ENCODE peak calls at places on chromosomes 4 and X, in nine cellular contexts. One of them, this sample, is unnamed.

GRCh38 chr4:105808030-105808429 is 87.2 kb upstream of the NPNT start:
- DNase-seq in dorsolateral prefrontal cortex: no peak
- DNase-seq in fibroblast of lung: no peak
- DNase-seq in A549: no peak
- DNase-seq in CD4-positive, alpha-beta T cell: no peak
- DNase-seq in IMR-90: no peak
- DNase-seq in mesendoderm: peak
- DNase-seq in endothelial cell of umbilical vein: no peak
- DNase-seq in tibial artery: no peak
- DNase-seq in this sample: no peak

GRCh38 chr4:1593881-1594345 is 90.2 kb downstream of the FAM53A start:
- DNase-seq in dorsolateral prefrontal cortex: peak
- DNase-seq in fibroblast of lung: no peak
- DNase-seq in A549: no peak
- DNase-seq in CD4-positive, alpha-beta T cell: no peak
- DNase-seq in IMR-90: no peak
- DNase-seq in mesendoderm: no peak
- DNase-seq in endothelial cell of umbilical vein: no peak
- DNase-seq in tibial artery: no peak
- DNase-seq in this sample: no peak

GRCh38 chrX:144681501-144681900 is 565.8 kb upstream of the SPANXN1 start:
- DNase-seq in dorsolateral prefrontal cortex: no peak
- DNase-seq in fibroblast of lung: no peak
- DNase-seq in A549: no peak
- DNase-seq in CD4-positive, alpha-beta T cell: no peak
- DNase-seq in IMR-90: no peak
- DNase-seq in mesendoderm: peak
- DNase-seq in endothelial cell of umbilical vein: no peak
- DNase-seq in tibial artery: no peak
- DNase-seq in this sample: no peak

GRCh38 chr4:8831221-8832129 is 40.2 kb downstream of the HMX1 start:
- DNase-seq in dorsolateral prefrontal cortex: peak
- DNase-seq in fibroblast of lung: no peak
- DNase-seq in A549: no peak
- DNase-seq in CD4-positive, alpha-beta T cell: no peak
- DNase-seq in IMR-90: no peak
- DNase-seq in mesendoderm: no peak
- DNase-seq in endothelial cell of umbilical vein: no peak
- DNase-seq in tibial artery: no peak
- DNase-seq in this sample: no peak

GRCh38 chr4:38664704-38665401 is 854 bp downstream of the KLF3 start:
- DNase-seq in dorsolateral prefrontal cortex: peak
- DNase-seq in fibroblast of lung: peak
- DNase-seq in A549: peak
- DNase-seq in CD4-positive, alpha-beta T cell: peak
- DNase-seq in IMR-90: peak
- DNase-seq in mesendoderm: peak
- DNase-seq in endothelial cell of umbilical vein: peak
- DNase-seq in tibial artery: peak
- DNase-seq in this sample: no peak

GRCh38 chr4:141768954-141769353 is 132.6 kb downstream of the IL15 start:
- DNase-seq in dorsolateral prefrontal cortex: no peak
- DNase-seq in fibroblast of lung: peak
- DNase-seq in A549: peak
- DNase-seq in CD4-positive, alpha-beta T cell: no peak
- DNase-seq in IMR-90: peak
- DNase-seq in mesendoderm: no peak
- DNase-seq in endothelial cell of umbilical vein: peak
- DNase-seq in tibial artery: no peak
- DNase-seq in this sample: no peak

GRCh38 chr4:155442267-155443105 is 65.7 kb upstream of the MAP9 start:
- DNase-seq in dorsolateral prefrontal cortex: peak
- DNase-seq in fibroblast of lung: peak
- DNase-seq in A549: peak
- DNase-seq in CD4-positive, alpha-beta T cell: peak
- DNase-seq in IMR-90: peak
- DNase-seq in mesendoderm: peak
- DNase-seq in endothelial cell of umbilical vein: peak
- DNase-seq in tibial artery: peak
- DNase-seq in this sample: no peak

GRCh38 chr4:24550773-24551172 is 33.6 kb downstream of the DHX15 start:
- DNase-seq in dorsolateral prefrontal cortex: no peak
- DNase-seq in fibroblast of lung: no peak
- DNase-seq in A549: no peak
- DNase-seq in CD4-positive, alpha-beta T cell: no peak
- DNase-seq in IMR-90: no peak
- DNase-seq in mesendoderm: no peak
- DNase-seq in endothelial cell of umbilical vein: no peak
- DNase-seq in tibial artery: no peak
- DNase-seq in this sample: no peak

GRCh38 chrX:41145920-41146608 is 60.8 kb downstream of the USP9X start:
- DNase-seq in dorsolateral prefrontal cortex: no peak
- DNase-seq in fibroblast of lung: peak
- DNase-seq in A549: peak
- DNase-seq in CD4-positive, alpha-beta T cell: no peak
- DNase-seq in IMR-90: peak
- DNase-seq in mesendoderm: no peak
- DNase-seq in endothelial cell of umbilical vein: peak
- DNase-seq in tibial artery: no peak
- DNase-seq in this sample: peak

GRCh38 chrX:70331161-70331560 is 41.3 kb downstream of the KIF4A start:
- DNase-seq in dorsolateral prefrontal cortex: no peak
- DNase-seq in fibroblast of lung: no peak
- DNase-seq in A549: no peak
- DNase-seq in CD4-positive, alpha-beta T cell: no peak
- DNase-seq in IMR-90: peak
- DNase-seq in mesendoderm: no peak
- DNase-seq in endothelial cell of umbilical vein: no peak
- DNase-seq in tibial artery: no peak
- DNase-seq in this sample: no peak

GRCh38 chr4:188383180-188383579 is 243.9 kb downstream of the TRIML1 start:
- DNase-seq in dorsolateral prefrontal cortex: no peak
- DNase-seq in fibroblast of lung: no peak
- DNase-seq in A549: no peak
- DNase-seq in CD4-positive, alpha-beta T cell: no peak
- DNase-seq in IMR-90: no peak
- DNase-seq in mesendoderm: no peak
- DNase-seq in endothelial cell of umbilical vein: no peak
- DNase-seq in tibial artery: no peak
- DNase-seq in this sample: no peak

GRCh38 chrX:79182616-79183015 is 38.1 kb downstream of the GPR174 start:
- DNase-seq in dorsolateral prefrontal cortex: no peak
- DNase-seq in fibroblast of lung: no peak
- DNase-seq in A549: no peak
- DNase-seq in CD4-positive, alpha-beta T cell: no peak
- DNase-seq in IMR-90: no peak
- DNase-seq in mesendoderm: no peak
- DNase-seq in endothelial cell of umbilical vein: no peak
- DNase-seq in tibial artery: no peak
- DNase-seq in this sample: no peak

GRCh38 chr4:88352062-88352461 is 26.6 kb upstream of the HERC6 start:
- DNase-seq in dorsolateral prefrontal cortex: no peak
- DNase-seq in fibroblast of lung: peak
- DNase-seq in A549: peak
- DNase-seq in CD4-positive, alpha-beta T cell: no peak
- DNase-seq in IMR-90: peak
- DNase-seq in mesendoderm: peak
- DNase-seq in endothelial cell of umbilical vein: no peak
- DNase-seq in tibial artery: no peak
- DNase-seq in this sample: no peak

GRCh38 chr4:124445071-124445470 is 267.5 kb downstream of the ANKRD50 start:
- DNase-seq in dorsolateral prefrontal cortex: no peak
- DNase-seq in fibroblast of lung: no peak
- DNase-seq in A549: no peak
- DNase-seq in CD4-positive, alpha-beta T cell: no peak
- DNase-seq in IMR-90: no peak
- DNase-seq in mesendoderm: no peak
- DNase-seq in endothelial cell of umbilical vein: no peak
- DNase-seq in tibial artery: no peak
- DNase-seq in this sample: no peak

GRCh38 chr4:123191728-123192127 is 204.9 kb upstream of the SPRY1 start:
- DNase-seq in dorsolateral prefrontal cortex: no peak
- DNase-seq in fibroblast of lung: no peak
- DNase-seq in A549: no peak
- DNase-seq in CD4-positive, alpha-beta T cell: no peak
- DNase-seq in IMR-90: no peak
- DNase-seq in mesendoderm: no peak
- DNase-seq in endothelial cell of umbilical vein: no peak
- DNase-seq in tibial artery: no peak
- DNase-seq in this sample: no peak

GRCh38 chr4:16579866-16580265 is 318.6 kb downstream of the LDB2 start:
- DNase-seq in dorsolateral prefrontal cortex: no peak
- DNase-seq in fibroblast of lung: no peak
- DNase-seq in A549: no peak
- DNase-seq in CD4-positive, alpha-beta T cell: no peak
- DNase-seq in IMR-90: peak
- DNase-seq in mesendoderm: no peak
- DNase-seq in endothelial cell of umbilical vein: no peak
- DNase-seq in tibial artery: no peak
- DNase-seq in this sample: no peak

GRCh38 chr4:143404555-143404954 is 67.9 kb downstream of the GAB1 start:
- DNase-seq in dorsolateral prefrontal cortex: no peak
- DNase-seq in fibroblast of lung: no peak
- DNase-seq in A549: no peak
- DNase-seq in CD4-positive, alpha-beta T cell: no peak
- DNase-seq in IMR-90: no peak
- DNase-seq in mesendoderm: no peak
- DNase-seq in endothelial cell of umbilical vein: no peak
- DNase-seq in tibial artery: no peak
- DNase-seq in this sample: no peak

GRCh38 chrX:38112566-38112965 is 106.2 kb downstream of the SYTL5 start:
- DNase-seq in dorsolateral prefrontal cortex: no peak
- DNase-seq in fibroblast of lung: no peak
- DNase-seq in A549: no peak
- DNase-seq in CD4-positive, alpha-beta T cell: no peak
- DNase-seq in IMR-90: no peak
- DNase-seq in mesendoderm: no peak
- DNase-seq in endothelial cell of umbilical vein: no peak
- DNase-seq in tibial artery: no peak
- DNase-seq in this sample: no peak

GRCh38 chr4:160364217-160364616 is 1261.3 kb downstream of the RAPGEF2 start:
- DNase-seq in dorsolateral prefrontal cortex: no peak
- DNase-seq in fibroblast of lung: no peak
- DNase-seq in A549: no peak
- DNase-seq in CD4-positive, alpha-beta T cell: no peak
- DNase-seq in IMR-90: no peak
- DNase-seq in mesendoderm: no peak
- DNase-seq in endothelial cell of umbilical vein: no peak
- DNase-seq in tibial artery: no peak
- DNase-seq in this sample: no peak
- H3K27ac ChIP-seq in dorsolateral prefrontal cortex: no peak
- H3K27ac ChIP-seq in fibroblast of lung: no peak
- H3K27ac ChIP-seq in A549: no peak
- H3K27ac ChIP-seq in CD4-positive, alpha-beta T cell: no peak
- H3K27ac ChIP-seq in IMR-90: no peak
- H3K27ac ChIP-seq in mesendoderm: no peak
- H3K27ac ChIP-seq in endothelial cell of umbilical vein: no peak
- H3K27ac ChIP-seq in tibial artery: no peak
- H3K27ac ChIP-seq in this sample: no peak

GRCh38 chr4:10093273-10093621 is 23.4 kb downstream of the WDR1 start:
- DNase-seq in dorsolateral prefrontal cortex: no peak
- DNase-seq in fibroblast of lung: no peak
- DNase-seq in A549: no peak
- DNase-seq in CD4-positive, alpha-beta T cell: no peak
- DNase-seq in IMR-90: no peak
- DNase-seq in mesendoderm: no peak
- DNase-seq in endothelial cell of umbilical vein: no peak
- DNase-seq in tibial artery: no peak
- DNase-seq in this sample: no peak
- H3K27ac ChIP-seq in dorsolateral prefrontal cortex: peak
- H3K27ac ChIP-seq in fibroblast of lung: peak
- H3K27ac ChIP-seq in A549: no peak
- H3K27ac ChIP-seq in CD4-positive, alpha-beta T cell: peak
- H3K27ac ChIP-seq in IMR-90: peak
- H3K27ac ChIP-seq in mesendoderm: no peak
- H3K27ac ChIP-seq in endothelial cell of umbilical vein: peak
- H3K27ac ChIP-seq in tibial artery: peak
- H3K27ac ChIP-seq in this sample: no peak

DNA sequence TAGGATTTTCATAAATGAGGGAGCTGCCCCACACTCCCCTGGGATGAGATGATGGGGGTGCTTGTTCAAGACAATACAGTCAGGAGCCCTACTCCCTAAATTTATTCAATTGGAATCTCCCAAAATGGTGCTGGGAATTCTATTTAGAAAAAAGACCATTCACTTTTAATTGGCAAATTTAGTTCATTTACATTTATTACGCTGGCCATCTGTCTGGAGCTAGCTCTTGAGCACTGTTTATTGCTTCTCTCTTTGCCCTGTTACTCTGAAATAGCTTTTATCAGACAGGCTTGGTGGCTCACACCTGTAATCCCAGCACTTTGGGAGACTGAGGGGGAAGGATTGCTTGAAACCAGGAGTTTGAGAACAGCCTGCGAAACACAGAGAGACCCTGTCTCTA is 2.0 kb upstream of the ARSD start:
- DNase-seq in dorsolateral prefrontal cortex: no peak
- DNase-seq in fibroblast of lung: no peak
- DNase-seq in A549: no peak
- DNase-seq in CD4-positive, alpha-beta T cell: no peak
- DNase-seq in IMR-90: no peak
- DNase-seq in mesendoderm: no peak
- DNase-seq in endothelial cell of umbilical vein: no peak
- DNase-seq in tibial artery: no peak
- DNase-seq in this sample: no peak
- H3K27ac ChIP-seq in dorsolateral prefrontal cortex: no peak
- H3K27ac ChIP-seq in fibroblast of lung: no peak
- H3K27ac ChIP-seq in A549: no peak
- H3K27ac ChIP-seq in CD4-positive, alpha-beta T cell: no peak
- H3K27ac ChIP-seq in IMR-90: no peak
- H3K27ac ChIP-seq in mesendoderm: no peak
- H3K27ac ChIP-seq in endothelial cell of umbilical vein: no peak
- H3K27ac ChIP-seq in tibial artery: no peak
- H3K27ac ChIP-seq in this sample: no peak

GRCh38 chr4:186807131-186807530 is 83.5 kb upstream of the FAT1 start:
- DNase-seq in dorsolateral prefrontal cortex: no peak
- DNase-seq in fibroblast of lung: no peak
- DNase-seq in A549: no peak
- DNase-seq in CD4-positive, alpha-beta T cell: no peak
- DNase-seq in IMR-90: no peak
- DNase-seq in mesendoderm: no peak
- DNase-seq in endothelial cell of umbilical vein: no peak
- DNase-seq in tibial artery: no peak
- DNase-seq in this sample: no peak

GRCh38 chr4:186806679-186807078 is 83.0 kb upstream of the FAT1 start:
- DNase-seq in dorsolateral prefrontal cortex: no peak
- DNase-seq in fibroblast of lung: no peak
- DNase-seq in A549: no peak
- DNase-seq in CD4-positive, alpha-beta T cell: no peak
- DNase-seq in IMR-90: no peak
- DNase-seq in mesendoderm: no peak
- DNase-seq in endothelial cell of umbilical vein: no peak
- DNase-seq in tibial artery: no peak
- DNase-seq in this sample: no peak

GRCh38 chr4:186809070-186809469 is 85.4 kb upstream of the FAT1 start:
- DNase-seq in dorsolateral prefrontal cortex: no peak
- DNase-seq in fibroblast of lung: no peak
- DNase-seq in A549: no peak
- DNase-seq in CD4-positive, alpha-beta T cell: no peak
- DNase-seq in IMR-90: no peak
- DNase-seq in mesendoderm: peak
- DNase-seq in endothelial cell of umbilical vein: no peak
- DNase-seq in tibial artery: no peak
- DNase-seq in this sample: no peak

GRCh38 chr4:186808635-186809018 is 85.0 kb upstream of the FAT1 start:
- DNase-seq in dorsolateral prefrontal cortex: no peak
- DNase-seq in fibroblast of lung: peak
- DNase-seq in A549: no peak
- DNase-seq in CD4-positive, alpha-beta T cell: no peak
- DNase-seq in IMR-90: peak
- DNase-seq in mesendoderm: no peak
- DNase-seq in endothelial cell of umbilical vein: no peak
- DNase-seq in tibial artery: no peak
- DNase-seq in this sample: peak

GRCh38 chr4:186807809-186808634 is 84.4 kb upstream of the FAT1 start:
- DNase-seq in dorsolateral prefrontal cortex: no peak
- DNase-seq in fibroblast of lung: no peak
- DNase-seq in A549: no peak
- DNase-seq in CD4-positive, alpha-beta T cell: no peak
- DNase-seq in IMR-90: no peak
- DNase-seq in mesendoderm: no peak
- DNase-seq in endothelial cell of umbilical vein: no peak
- DNase-seq in tibial artery: no peak
- DNase-seq in this sample: no peak
- H3K27ac ChIP-seq in dorsolateral prefrontal cortex: no peak
- H3K27ac ChIP-seq in fibroblast of lung: no peak
- H3K27ac ChIP-seq in A549: no peak
- H3K27ac ChIP-seq in CD4-positive, alpha-beta T cell: no peak
- H3K27ac ChIP-seq in IMR-90: peak
- H3K27ac ChIP-seq in mesendoderm: no peak
- H3K27ac ChIP-seq in endothelial cell of umbilical vein: no peak
- H3K27ac ChIP-seq in tibial artery: no peak
- H3K27ac ChIP-seq in this sample: peak